ENCODE peak calls at places on chromosomes 16 and 17, in nine cellular contexts. I is activated T-helper 1 cell treated with anti-CD3 and anti-CD28 coated beads, Interleukin-12 subunit alpha, Interleukin-12 subunit beta, Interleukin-2, Interleukin-4 antibody, amounts not matched to agents 30 ng/mL and 10 ng/mL and 1 ng/mL, durations not matched to agents 14 hours and 24 hours and 36 hours; S is HT1080; Z is HEK293T; D is activated CD4-positive, alpha-beta T cell treated with anti-CD3 and anti-CD28 coated beads, Interleukin-2, amount 50 U/mL, for 1 hour; U is MM.1S; Q is A673; C is sciatic nerve; N is iPS DF 19.7. W is an unnamed sample.

GRCh38 chr16:73048292-73049050 is 543 bp upstream of the ZFHX3 start:
- DNase-seq in I (no peak), S (no peak), Z (no peak), D (no peak), U (no peak), Q (peak), C (peak), N (no peak), W (no peak)

GRCh38 chr17:54948380-54948779 is 20.1 kb downstream of the COX11 start:
- DNase-seq in I (no peak), S (peak), Z (no peak), D (no peak), U (no peak), Q (no peak), C (no peak), N (no peak), W (no peak)

GRCh38 chr16:66735891-66736290 is 15.5 kb downstream of the DYNC1LI2 start:
- DNase-seq in I (no peak), S (peak), Z (no peak), D (no peak), U (no peak), Q (no peak), C (no peak), N (no peak), W (no peak)

GRCh38 chr17:75521951-75522727 is 3.4 kb upstream of the LLGL2 start:
- DNase-seq in I (no peak), S (no peak), Z (no peak), D (no peak), U (no peak), Q (no peak), C (no peak), N (no peak), W (no peak)

GRCh38 chr17:7293821-7294613 is 422 bp downstream of the YBX2 start:
- DNase-seq in I (no peak), S (no peak), Z (no peak), D (no peak), U (no peak), Q (no peak), C (no peak), N (no peak), W (no peak)

GRCh38 chr17:82232876-82233785 is 4.3 kb downstream of the SLC16A3 start:
- DNase-seq in I (no peak), S (no peak), Z (no peak), D (no peak), U (no peak), Q (no peak), C (peak), N (no peak), W (no peak)

GRCh38 chr17:49045376-49045775 is 48.2 kb downstream of the IGF2BP1 start:
- DNase-seq in I (no peak), S (no peak), Z (no peak), D (no peak), U (no peak), Q (no peak), C (no peak), N (no peak), W (no peak)

GRCh38 chr16:57999366-57999970 is 1.0 kb downstream of the ZNF319 start:
- DNase-seq in I (peak), S (peak), Z (no peak), D (peak), U (peak), Q (peak), C (no peak), N (no peak), W (peak)

GRCh38 chr17:82200743-82201497 is 11.7 kb downstream of the CCDC57 start:
- DNase-seq in I (peak), S (no peak), Z (no peak), D (peak), U (no peak), Q (no peak), C (no peak), N (no peak), W (peak)

GRCh38 chr16:58366247-58367031 is 25.8 kb upstream of the GINS3 start:
- DNase-seq in I (no peak), S (peak), Z (no peak), D (no peak), U (no peak), Q (peak), C (no peak), N (no peak), W (no peak)

GRCh38 chr16:68298312-68298711 is 12.4 kb downstream of the SLC7A6OS start:
- DNase-seq in I (no peak), S (no peak), Z (no peak), D (no peak), U (no peak), Q (no peak), C (no peak), N (no peak), W (no peak)

GRCh38 chr17:752620-753219 is 656 bp upstream of the GEMIN4 start:
- DNase-seq in I (peak), S (no peak), Z (peak), D (no peak), U (no peak), Q (peak), C (peak), N (peak), W (no peak)

GRCh38 chr17:31629696-31630470 is 229.2 kb downstream of the COPRS start:
- DNase-seq in I (no peak), S (no peak), Z (no peak), D (no peak), U (no peak), Q (no peak), C (no peak), N (no peak), W (no peak)

GRCh38 chr17:44623070-44623725 is 33.1 kb upstream of the MEIOC start:
- DNase-seq in I (no peak), S (peak), Z (no peak), D (no peak), U (peak), Q (no peak), C (no peak), N (no peak), W (no peak)

W was measured in GF-D8.